ENCODE peak calls at places on chromosome X, in nine cellular contexts. E is ovary, K is RWPE2, Q is right lobe of liver, Y is esophagus squamous epithelium, A is astrocyte, N is lung, U is endodermal cell, O is HCT116. S is an unnamed sample.

GRCh38 chrX:105461013-105461412 is 240.5 kb upstream of the TEX13A start:
- DNase-seq in E (no peak), K (no peak), Q (no peak), Y (no peak), A (peak; percentile 18), N (no peak), U (no peak), O (no peak), S (no peak)

GRCh38 chrX:152861116-152861515 is 30.3 kb downstream of the NSDHL start:
- DNase-seq in E (no peak), K (no peak), Q (no peak), Y (no peak), A (peak; percentile 54), N (no peak), U (no peak), O (no peak), S (peak; percentile 43)

GRCh38 chrX:38632516-38632915 is 71.2 kb downstream of the TSPAN7 start:
- DNase-seq in E (no peak), K (no peak), Q (no peak), Y (no peak), A (no peak), N (no peak), U (no peak), O (no peak), S (no peak)

GRCh38 chrX:148371251-148371650 is 129.2 kb upstream of the AFF2 start:
- DNase-seq in E (no peak), K (no peak), Q (no peak), Y (no peak), A (no peak), N (no peak), U (no peak), O (no peak), S (no peak)

GRCh38 chrX:96563663-96564062 is 121.0 kb upstream of the DIAPH2 start:
- DNase-seq in E (no peak), K (no peak), Q (no peak), Y (no peak), A (no peak), N (no peak), U (no peak), O (no peak), S (no peak)

GRCh38 chrX:150984164-150984824 is 1.2 kb downstream of the HMGB3 start:
- DNase-seq in E (no peak), K (no peak), Q (no peak), Y (no peak), A (no peak), N (no peak), U (no peak), O (no peak), S (peak; percentile 19)

GRCh38 chrX:25524150-25524549 is 508.4 kb upstream of the ARX start:
- DNase-seq in E (no peak), K (no peak), Q (peak; percentile 26), Y (no peak), A (no peak), N (no peak), U (no peak), O (no peak), S (no peak)

GRCh38 chrX:1788300-1788911 is 173.5 kb downstream of the ASMT start:
- DNase-seq in E (no peak), K (no peak), Q (no peak), Y (no peak), A (no peak), N (no peak), U (no peak), O (no peak), S (no peak)

GRCh38 chrX:112688242-112688641 is 8.5 kb upstream of the LHFPL1 start:
- DNase-seq in E (no peak), K (no peak), Q (no peak), Y (no peak), A (no peak), N (no peak), U (no peak), O (no peak), S (no peak)

GRCh38 chrX:24508375-24508774 is 43.3 kb downstream of the PDK3 start:
- DNase-seq in E (no peak), K (no peak), Q (no peak), Y (no peak), A (no peak), N (no peak), U (no peak), O (no peak), S (no peak)

GRCh38 chrX:15816886-15817285 is 26.6 kb downstream of the ZRSR2 start:
- DNase-seq in E (no peak), K (no peak), Q (no peak), Y (no peak), A (peak; percentile 30), N (no peak), U (peak; percentile 50), O (no peak), S (no peak)

GRCh38 chrX:8504451-8504850 is 39.8 kb downstream of the VCX3B start:
- DNase-seq in E (no peak), K (no peak), Q (no peak), Y (no peak), A (peak; percentile 93), N (no peak), U (no peak), O (no peak), S (no peak)

GRCh38 chrX:133859336-133859735 is 126.1 kb downstream of the GPC3 start:
- DNase-seq in E (no peak), K (no peak), Q (no peak), Y (no peak), A (no peak), N (no peak), U (no peak), O (no peak), S (no peak)

GRCh38 chrX:47146936-47147859 is 2.2 kb downstream of the RBM10 start:
- DNase-seq in E (no peak), K (no peak), Q (no peak), Y (no peak), A (no peak), N (no peak), U (no peak), O (no peak), S (no peak)

GRCh38 chrX:30865020-30865419 is 24.0 kb downstream of the TAB3 start:
- DNase-seq in E (no peak), K (no peak), Q (no peak), Y (no peak), A (no peak), N (no peak), U (peak; percentile 56), O (no peak), S (peak; percentile 8)
- TF ChIP-seq CTCF in E (no peak), K (no peak), Q (peak; percentile 33), Y (no peak), A (no peak), N (no peak), U (peak; percentile 71), O (peak; percentile 49), S (no peak)

GRCh38 chrX:129791961-129792570 is 12.3 kb downstream of the SASH3 start:
- DNase-seq in E (no peak), K (no peak), Q (no peak), Y (no peak), A (no peak), N (no peak), U (no peak), O (no peak), S (no peak)

GRCh38 chrX:129791336-129791735 is 11.6 kb downstream of the SASH3 start:
- DNase-seq in E (no peak), K (no peak), Q (no peak), Y (no peak), A (no peak), N (no peak), U (no peak), O (no peak), S (no peak)

GRCh38 chrX:129792586-129793291 is 13.0 kb downstream of the SASH3 start:
- DNase-seq in E (no peak), K (no peak), Q (no peak), Y (no peak), A (no peak), N (no peak), U (no peak), O (no peak), S (no peak)

GRCh38 chrX:129790146-129790545 is 10.4 kb downstream of the SASH3 start:
- DNase-seq in E (no peak), K (no peak), Q (no peak), Y (no peak), A (no peak), N (no peak), U (no peak), O (no peak), S (no peak)

GRCh38 chrX:129790808-129791207 is 11.1 kb downstream of the SASH3 start:
- DNase-seq in E (no peak), K (no peak), Q (no peak), Y (no peak), A (no peak), N (no peak), U (no peak), O (no peak), S (no peak)
- H3K36me3 ChIP-seq in E (no peaks in the 10 kb centered on the region), K (no peaks in the 10 kb centered on the region), Q (no peaks in the 10 kb centered on the region), Y (no peaks in the 10 kb centered on the region), A (no peaks in the 10 kb centered on the region), N (no peaks in the 10 kb centered on the region), U (no peaks in the 10 kb centered on the region), O (no peaks in the 10 kb centered on the region), S (no peaks in the 10 kb centered on the region)

DNA sequence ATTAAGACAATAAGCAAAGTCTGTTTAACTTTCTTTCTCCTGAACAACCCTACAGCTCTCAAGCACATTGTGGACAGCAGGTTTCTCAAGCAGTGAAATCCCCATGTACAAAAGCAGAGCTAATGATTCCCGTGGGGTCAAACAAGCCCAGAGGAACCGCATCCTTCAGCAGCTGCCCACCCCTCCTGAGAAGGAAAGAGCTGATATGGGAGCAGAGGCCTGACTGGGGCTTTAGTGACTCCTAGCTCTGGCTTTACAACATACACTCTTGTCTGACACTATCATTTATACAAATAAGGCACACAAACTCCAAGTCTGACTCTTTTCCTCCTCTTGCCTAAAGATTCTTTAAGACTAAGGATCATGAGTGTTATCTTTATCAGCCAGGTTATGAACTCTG is 32.8 kb downstream of the HDAC8 start:
- DNase-seq in E (no peak), K (no peak), Q (no peak), Y (no peak), A (no peak), N (no peak), U (no peak), O (no peak), S (no peak)
- TF ChIP-seq CTCF in E (no peak), K (no peak), Q (no peak), Y (no peak), A (no peak), N (no peak), U (no peak), O (no peak), S (no peak)

DNA sequence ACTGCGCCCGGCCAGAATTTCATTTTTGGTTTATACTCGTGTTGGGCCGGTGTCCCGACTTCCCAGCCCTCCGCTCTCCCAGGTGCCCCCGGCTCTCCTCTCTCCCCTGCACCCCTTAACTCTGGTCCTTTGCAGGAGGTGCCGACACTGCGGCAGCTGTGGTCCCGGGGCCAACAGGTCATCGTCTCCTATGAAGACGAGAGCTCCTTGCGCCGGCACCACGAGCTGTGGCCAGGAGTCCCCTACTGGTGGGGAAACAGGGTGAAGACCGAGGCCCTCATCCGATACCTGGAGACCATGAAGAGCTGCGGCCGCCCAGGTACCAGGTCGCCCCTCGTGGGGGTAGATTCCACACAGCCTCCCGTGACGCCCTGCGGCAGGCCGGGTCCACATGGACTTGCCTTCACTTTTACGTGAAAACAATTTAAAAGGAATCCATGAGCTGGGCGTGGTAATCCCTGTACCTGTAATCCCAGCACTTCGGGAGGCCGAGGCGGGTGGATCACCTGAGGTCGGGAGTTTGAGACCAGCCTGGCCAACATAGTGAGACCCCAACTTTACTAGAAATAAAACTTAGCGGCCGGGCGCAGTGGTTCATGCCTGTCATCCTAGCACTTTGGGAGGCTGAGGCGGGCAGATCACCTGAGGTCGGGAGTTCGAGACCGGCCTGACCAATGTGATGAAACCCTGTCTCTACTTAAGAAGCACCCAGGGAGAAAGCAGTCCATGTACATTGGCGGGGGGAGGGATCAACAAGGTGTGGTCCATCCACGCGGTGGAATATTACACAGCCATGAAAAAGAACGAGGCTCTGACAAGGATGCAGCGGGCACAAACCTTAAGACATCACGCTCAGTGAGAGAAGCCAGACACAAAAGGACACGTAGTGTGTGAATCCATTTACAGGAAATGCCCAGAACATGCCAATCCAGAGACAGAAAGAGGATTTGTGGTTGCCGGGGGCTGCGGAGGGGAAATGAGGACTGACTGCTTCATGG is 12.0 kb downstream of the PLCXD1 start:
- DNase-seq in E (peak; percentile 19), K (peak; percentile 72), Q (no peak), Y (no peak), A (no peak), N (no peak), U (no peak), O (no peak), S (peak; percentile 5)
- H3K36me3 ChIP-seq in E (no peaks in the 10 kb centered on the region), K (peaks cover 79% of the 10 kb centered on the region), Q (peaks cover 41% of the 10 kb centered on the region), Y (peaks cover 6% of the 10 kb centered on the region), A (peaks cover 9% of the 10 kb centered on the region), N (peaks cover 30% of the 10 kb centered on the region), U (peaks cover 77% of the 10 kb centered on the region), O (peaks cover 7% of the 10 kb centered on the region), S (peaks cover 73% of the 10 kb centered on the region)

S was measured in WERI-Rb-1.